ENCODE peak calls at places on chromosome 1, in four cellular contexts. W, R, J and O are unnamed samples.

GRCh38 chr1:65178235-65178634 is 30.2 kb downstream of the AK4 start:
- DNase-seq in W (peak; percentile 20), R (no peak), J (no peak), O (no peak)

GRCh38 chr1:219152759-219153158 is 20.9 kb upstream of the LYPLAL1 start:
- DNase-seq in W (no peak), R (no peak), J (no peak), O (no peak)

GRCh38 chr1:78211483-78212092 is 165.8 kb downstream of the GIPC2 start:
- DNase-seq in W (no peak), R (no peak), J (no peak), O (no peak)

GRCh38 chr1:115890618-115891017 is 49.7 kb upstream of the NHLH2 start:
- DNase-seq in W (peak; percentile 15), R (no peak), J (no peak), O (no peak)

GRCh38 chr1:83742446-83742845 is 256.5 kb downstream of the TTLL7 start:
- DNase-seq in W (no peak), R (no peak), J (no peak), O (no peak)

GRCh38 chr1:110197905-110198629 is 12.0 kb upstream of the KCNC4 start:
- DNase-seq in W (no peak), R (no peak), J (no peak), O (no peak)

GRCh38 chr1:199081739-199082138 is 442.9 kb downstream of the PTPRC start:
- DNase-seq in W (no peak), R (no peak), J (no peak), O (no peak)

GRCh38 chr1:14426854-14427253 is 171.6 kb upstream of the KAZN start:
- DNase-seq in W (no peak), R (no peak), J (no peak), O (no peak)

GRCh38 chr1:202015677-202015952 is 5.2 kb downstream of the ELF3 start:
- DNase-seq in W (no peak), R (no peak), J (no peak), O (no peak)

GRCh38 chr1:154218545-154218944 is 2.2 kb upstream of the UBAP2L start:
- DNase-seq in W (no peak), R (no peak), J (no peak), O (no peak)

GRCh38 chr1:184513966-184514365 is 127.1 kb downstream of the C1orf21 start:
- DNase-seq in W (peak; percentile 37), R (no peak), J (no peak), O (peak; percentile 75)

GRCh38 chr1:209710098-209710497 is 5.5 kb downstream of the HSD11B1 start:
- DNase-seq in W (no peak), R (no peak), J (no peak), O (no peak)

GRCh38 chr1:180252638-180253536 is 22.8 kb downstream of the LHX4 start:
- DNase-seq in W (peak; percentile 68), R (peak; percentile 84), J (peak; percentile 54), O (peak; percentile 77)

GRCh38 chr1:29803486-29803885 is 567.2 kb downstream of the PTPRU start:
- DNase-seq in W (no peak), R (no peak), J (no peak), O (no peak)

GRCh38 chr1:48688102-48688760 is 88.5 kb downstream of the BEND5 start:
- DNase-seq in W (no peak), R (no peak), J (no peak), O (no peak)

GRCh38 chr1:111988743-111989453 is 570 bp downstream of the KCND3 start:
- DNase-seq in W (peak; percentile 47), R (no peak), J (no peak), O (no peak)

GRCh38 chr1:186473047-186473446 is 12.1 kb upstream of the PDC start:
- DNase-seq in W (no peak), R (no peak), J (no peak), O (no peak)

GRCh38 chr1:212415107-212415841 is 588 bp upstream of the PACC1 start:
- DNase-seq in W (no peak), R (no peak), J (no peak), O (no peak)

GRCh38 chr1:35120458-35121133 is 41.4 kb downstream of the ZMYM1 start:
- DNase-seq in W (no peak), R (peak; percentile 58), J (no peak), O (no peak)

GRCh38 chr1:7967206-7967605 is 5.7 kb downstream of the PARK7 start:
- DNase-seq in W (no peak), R (no peak), J (no peak), O (no peak)

GRCh38 chr1:226719596-226720386 is 19.3 kb downstream of the ITPKB start:
- DNase-seq in W (no peak), R (no peak), J (no peak), O (no peak)

DNA sequence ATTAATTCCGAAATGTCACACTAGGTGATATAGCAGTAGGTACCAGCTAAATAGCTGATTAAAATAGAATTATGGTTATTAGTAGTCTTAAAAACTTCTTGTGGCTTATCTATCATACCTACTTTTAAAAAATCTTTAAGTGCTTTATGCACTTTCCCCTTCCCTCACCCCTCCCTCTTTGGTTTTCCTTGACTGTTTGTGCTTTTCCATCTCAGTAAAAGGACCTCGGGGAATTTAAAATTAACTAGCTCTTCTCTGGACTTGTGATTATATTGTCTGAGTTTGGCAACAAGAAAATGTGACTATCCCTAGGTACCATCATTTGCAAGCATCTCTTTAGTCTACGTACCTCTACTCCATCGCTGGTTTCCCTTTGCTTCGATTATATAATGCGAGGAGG is 11.2 kb downstream of the COX20 start:
- DNase-seq in W (no peak), R (no peak), J (no peak), O (no peak)
- TF ChIP-seq POLR2A in W (no peak), R (no peak), J (no peak), O (no peak)

GRCh38 chr1:227785094-227785811 is 30.2 kb upstream of the PRSS38 start:
- DNase-seq in W (no peak), R (no peak), J (no peak), O (no peak)
- TF ChIP-seq POLR2A in W (no peak), R (no peak), J (no peak), O (no peak)

GRCh38 chr1:222618880-222619321 is 1.0 kb downstream of the MIA3 start:
- DNase-seq in W (peak; percentile 40), R (no peak), J (no peak), O (peak; percentile 71)

GRCh38 chr1:222616535-222616934 is 1.4 kb upstream of the MIA3 start:
- DNase-seq in W (peak; percentile 69), R (no peak), J (no peak), O (no peak)

GRCh38 chr1:222618001-222618879 is at the start of gene MIA3:
- DNase-seq in W (peak; percentile 33), R (peak; percentile 67), J (peak; percentile 75), O (peak; percentile 67)

GRCh38 chr1:222620566-222620965 is 2.7 kb downstream of the MIA3 start:
- DNase-seq in W (no peak), R (no peak), J (no peak), O (no peak)

DNA sequence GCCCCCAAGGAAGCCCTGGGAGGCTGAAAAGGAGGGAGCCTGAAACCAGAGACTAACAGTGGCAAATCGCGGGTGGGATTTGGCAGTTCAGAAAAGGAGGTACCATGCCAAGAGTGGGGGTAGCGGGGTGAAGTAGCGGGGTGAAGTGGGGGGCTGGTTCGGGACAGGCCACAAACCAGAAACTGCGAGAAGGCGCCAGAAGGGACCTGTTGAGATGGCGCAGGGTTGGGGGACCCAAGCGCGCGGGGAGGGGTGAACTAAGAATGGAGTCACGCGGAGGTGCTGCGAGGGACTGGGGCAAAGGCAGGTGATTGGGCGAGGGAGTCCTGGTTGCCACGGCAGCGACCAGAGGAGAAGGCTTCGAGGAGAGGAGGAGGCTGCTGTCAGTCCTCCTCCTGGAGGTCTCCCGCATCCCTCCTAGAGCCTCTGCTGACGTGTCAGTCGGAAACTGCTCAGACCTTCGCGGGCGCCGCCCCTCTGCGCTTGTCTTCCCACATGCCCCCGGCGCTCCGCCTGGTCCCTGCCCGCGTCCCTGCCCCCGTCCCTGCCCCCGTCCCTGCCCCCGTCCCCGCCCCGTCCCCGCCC is 438 bp upstream of the MIA3 start:
- DNase-seq in W (peak; percentile 98), R (peak; percentile 92), J (peak; percentile 74), O (peak; percentile 98)
- TF ChIP-seq POLR2A in W (peak; percentile 83), R (peak; percentile 35), J (peak; percentile 28), O (peak; percentile 11)

GRCh38 chr1:42738678-42739226 is 1.3 kb downstream of the CLDN19 start:
- DNase-seq in W (no peak), R (no peak), J (no peak), O (no peak)
- TF ChIP-seq POLR2A in W (no peak), R (no peak), J (no peak), O (no peak)